ENCODE peak calls at places on chromosome 17, in five cellular contexts. One of them, this sample, is unnamed.

GRCh38 chr17:66644311-66644710 is 190.6 kb upstream of the CACNG5 start:
- DNase-seq in ACHN: no peak
- DNase-seq in astrocyte of the spinal cord: peak
- DNase-seq in cardiac fibroblast: no peak
- DNase-seq in GM13977: no peak
- DNase-seq in this sample: no peak

GRCh38 chr17:40445769-40446468 is 2.7 kb downstream of the IGFBP4 start:
- DNase-seq in cardiac fibroblast: peak
- DNase-seq in GM13977: no peak
- DNase-seq in ACHN: peak
- DNase-seq in astrocyte of the spinal cord: no peak
- DNase-seq in this sample: no peak

GRCh38 chr17:37820313-37821024 is 75.6 kb upstream of the HNF1B start:
- DNase-seq in astrocyte of the spinal cord: no peak
- DNase-seq in GM13977: peak
- DNase-seq in ACHN: peak
- DNase-seq in cardiac fibroblast: no peak
- DNase-seq in this sample: no peak

GRCh38 chr17:56866496-56866895 is 32.5 kb downstream of the DGKE start:
- DNase-seq in ACHN: no peak
- DNase-seq in cardiac fibroblast: peak
- DNase-seq in GM13977: no peak
- DNase-seq in astrocyte of the spinal cord: no peak
- DNase-seq in this sample: no peak

GRCh38 chr17:63082952-63083351 is 116.9 kb downstream of the TANC2 start:
- DNase-seq in GM13977: no peak
- DNase-seq in ACHN: no peak
- DNase-seq in cardiac fibroblast: peak
- DNase-seq in astrocyte of the spinal cord: peak
- DNase-seq in this sample: no peak

GRCh38 chr17:42508426-42509164 is 27.4 kb upstream of the NAGLU start:
- DNase-seq in GM13977: no peak
- DNase-seq in cardiac fibroblast: no peak
- DNase-seq in astrocyte of the spinal cord: no peak
- DNase-seq in ACHN: no peak
- DNase-seq in this sample: no peak

GRCh38 chr17:13736915-13737314 is 135.2 kb upstream of the HS3ST3A1 start:
- DNase-seq in cardiac fibroblast: peak
- DNase-seq in astrocyte of the spinal cord: no peak
- DNase-seq in GM13977: no peak
- DNase-seq in ACHN: no peak
- DNase-seq in this sample: no peak

GRCh38 chr17:1714980-1715802 is 5.0 kb upstream of the TLCD2 start:
- DNase-seq in cardiac fibroblast: peak
- DNase-seq in ACHN: peak
- DNase-seq in astrocyte of the spinal cord: peak
- DNase-seq in GM13977: no peak
- DNase-seq in this sample: peak

GRCh38 chr17:38416840-38417209 is 11.4 kb upstream of the ARHGAP23 start:
- DNase-seq in GM13977: no peak
- DNase-seq in astrocyte of the spinal cord: no peak
- DNase-seq in ACHN: no peak
- DNase-seq in cardiac fibroblast: no peak
- DNase-seq in this sample: no peak

GRCh38 chr17:81037026-81037782 is 2.3 kb downstream of the BAIAP2 start:
- DNase-seq in cardiac fibroblast: peak
- DNase-seq in ACHN: no peak
- DNase-seq in astrocyte of the spinal cord: no peak
- DNase-seq in GM13977: no peak
- DNase-seq in this sample: no peak

GRCh38 chr17:30920282-30920681 is 1.5 kb upstream of the ADAP2 start:
- DNase-seq in GM13977: no peak
- DNase-seq in ACHN: peak
- DNase-seq in cardiac fibroblast: peak
- DNase-seq in astrocyte of the spinal cord: peak
- DNase-seq in this sample: peak

GRCh38 chr17:869067-869466 is 86.9 kb downstream of the MRM3 start:
- DNase-seq in astrocyte of the spinal cord: no peak
- DNase-seq in ACHN: peak
- DNase-seq in cardiac fibroblast: peak
- DNase-seq in GM13977: no peak
- DNase-seq in this sample: peak

GRCh38 chr17:55086635-55087058 is 118.1 kb downstream of the STXBP4 start:
- DNase-seq in astrocyte of the spinal cord: peak
- DNase-seq in GM13977: no peak
- DNase-seq in cardiac fibroblast: peak
- DNase-seq in ACHN: peak
- DNase-seq in this sample: peak

GRCh38 chr17:40605301-40605700 is 40.0 kb upstream of the CCR7 start:
- DNase-seq in cardiac fibroblast: no peak
- DNase-seq in GM13977: no peak
- DNase-seq in astrocyte of the spinal cord: no peak
- DNase-seq in ACHN: no peak
- DNase-seq in this sample: no peak

GRCh38 chr17:38914741-38915638 is 10.4 kb upstream of the LASP1NB start:
- DNase-seq in ACHN: no peak
- DNase-seq in cardiac fibroblast: no peak
- DNase-seq in GM13977: no peak
- DNase-seq in astrocyte of the spinal cord: no peak
- DNase-seq in this sample: no peak

GRCh38 chr17:73203788-73204479 is 11.1 kb downstream of the COG1 start:
- DNase-seq in ACHN: no peak
- DNase-seq in astrocyte of the spinal cord: no peak
- DNase-seq in cardiac fibroblast: no peak
- DNase-seq in GM13977: no peak
- DNase-seq in this sample: no peak

GRCh38 chr17:67549787-67550186 is 167.9 kb upstream of the NOL11 start:
- DNase-seq in GM13977: no peak
- DNase-seq in ACHN: no peak
- DNase-seq in astrocyte of the spinal cord: no peak
- DNase-seq in cardiac fibroblast: no peak
- DNase-seq in this sample: no peak

GRCh38 chr17:37481001-37481665 is 8.6 kb upstream of the DUSP14 start:
- DNase-seq in ACHN: no peak
- DNase-seq in GM13977: no peak
- DNase-seq in astrocyte of the spinal cord: no peak
- DNase-seq in cardiac fibroblast: no peak
- DNase-seq in this sample: no peak

GRCh38 chr17:39791296-39791992 is 53.7 kb downstream of the GRB7 start:
- DNase-seq in GM13977: no peak
- DNase-seq in ACHN: no peak
- DNase-seq in cardiac fibroblast: no peak
- DNase-seq in astrocyte of the spinal cord: no peak
- DNase-seq in this sample: no peak

GRCh38 chr17:49530118-49530517 is 35.0 kb downstream of the NGFR start:
- DNase-seq in cardiac fibroblast: no peak
- DNase-seq in astrocyte of the spinal cord: no peak
- DNase-seq in ACHN: no peak
- DNase-seq in GM13977: no peak
- DNase-seq in this sample: no peak

GRCh38 chr17:3796110-3796821 is 4.7 kb downstream of the ITGAE start:
- DNase-seq in astrocyte of the spinal cord: no peak
- DNase-seq in GM13977: peak
- DNase-seq in ACHN: no peak
- DNase-seq in cardiac fibroblast: no peak
- DNase-seq in this sample: peak

GRCh38 chr17:39671651-39672521 is 3.6 kb downstream of the PNMT start:
- DNase-seq in astrocyte of the spinal cord: peak
- DNase-seq in GM13977: no peak
- DNase-seq in ACHN: peak
- DNase-seq in cardiac fibroblast: peak
- DNase-seq in this sample: no peak

This sample was measured in RCC 7860.